ENCODE peak calls at places on chromosomes 4 and X, in eight cellular contexts. M is lower leg skin; U is hypothalamus; B is esophagus muscularis mucosa; N is Right ventricle myocardium superior; W is hepatocyte; P is activated CD4-positive, alpha-beta T cell treated with anti-CD3 and anti-CD28 coated beads, Interleukin-2, amount 50 U/mL, for 1 hour; X is CD8-positive, alpha-beta T cell. T is an unnamed sample.

GRCh38 chr4:6695660-6696581 is 2.2 kb downstream of the S100P start:
- DNase-seq in X (no peak), W (peak), U (no peak), M (no peak), P (peak), B (no peak), N (no peak), T (no peak)

GRCh38 chr4:90025248-90025647 is 101.9 kb upstream of the CCSER1 start:
- DNase-seq in B (no peak), N (no peak), U (no peak), M (no peak), W (peak), P (no peak), X (no peak), T (no peak)

GRCh38 chrX:115344885-115345653 is 55.6 kb downstream of the LUZP4 start:
- DNase-seq in X (no peak), P (no peak), U (peak), N (peak), B (peak), M (peak), W (peak), T (peak)

GRCh38 chr4:184747034-184747830 is 13.3 kb upstream of the CENPU start:
- DNase-seq in W (peak), X (no peak), M (no peak), B (no peak), U (no peak), N (no peak), P (no peak), T (peak)

GRCh38 chr4:24659241-24659961 is 75.0 kb upstream of the DHX15 start:
- DNase-seq in W (no peak), X (no peak), B (no peak), N (no peak), P (no peak), M (no peak), U (no peak), T (no peak)

GRCh38 chr4:73707918-73708577 is 32.3 kb upstream of the CXCL8 start:
- DNase-seq in B (no peak), X (no peak), N (peak), P (no peak), M (peak), U (no peak), W (peak), T (peak)

GRCh38 chr4:75745721-75746199 is 21.4 kb downstream of the USO1 start:
- DNase-seq in W (no peak), N (no peak), B (no peak), X (no peak), U (no peak), P (no peak), M (no peak), T (no peak)

GRCh38 chr4:137524642-137525384 is 7.5 kb downstream of the PCDH18 start:
- DNase-seq in N (no peak), M (no peak), W (no peak), X (no peak), U (no peak), P (no peak), B (no peak), T (no peak)

GRCh38 chrX:131907488-131908314 is 115.4 kb upstream of the STK26 start:
- DNase-seq in N (no peak), B (no peak), W (no peak), X (no peak), M (no peak), P (no peak), U (no peak), T (no peak)

GRCh38 chrX:107677501-107677901 is 49.2 kb downstream of the PRPS1 start:
- DNase-seq in N (no peak), X (no peak), P (no peak), W (no peak), B (no peak), U (no peak), M (no peak), T (no peak)

GRCh38 chrX:107684956-107685385 is 56.7 kb downstream of the PRPS1 start:
- DNase-seq in U (no peak), B (peak), P (no peak), M (peak), X (no peak), W (peak), N (peak), T (peak)

GRCh38 chr4:155854597-155855226 is 11.4 kb downstream of the ASIC5 start:
- DNase-seq in B (no peak), P (no peak), M (no peak), W (peak), N (no peak), X (no peak), U (no peak), T (no peak)

GRCh38 chr4:81137446-81137845 is 77.6 kb downstream of the PRKG2 start:
- DNase-seq in U (no peak), B (no peak), X (no peak), P (no peak), W (no peak), N (no peak), M (no peak), T (no peak)

GRCh38 chr4:6854098-6854744 is 55.4 kb upstream of the TBC1D14 start:
- DNase-seq in X (no peak), P (no peak), N (no peak), B (no peak), M (no peak), W (no peak), U (no peak), T (no peak)

GRCh38 chr4:186728631-186729271 is 5.1 kb upstream of the FAT1 start:
- DNase-seq in X (no peak), M (no peak), U (no peak), B (peak), N (no peak), P (no peak), W (no peak), T (no peak)

GRCh38 chr4:94833394-94833793 is 75.6 kb downstream of the BMPR1B start:
- DNase-seq in N (no peak), P (no peak), X (no peak), B (no peak), M (no peak), W (no peak), U (no peak), T (no peak)

GRCh38 chr4:3766791-3767561 is 791 bp downstream of the ADRA2C start:
- DNase-seq in U (no peak), W (peak), P (no peak), M (no peak), B (no peak), X (no peak), N (no peak), T (no peak)

GRCh38 chr4:159290321-159291030 is 187.6 kb downstream of the RAPGEF2 start:
- DNase-seq in U (no peak), N (no peak), X (no peak), B (no peak), W (no peak), P (no peak), M (no peak), T (no peak)

GRCh38 chr4:83974111-83974789 is 438.3 kb downstream of the GPAT3 start:
- DNase-seq in N (no peak), U (no peak), M (no peak), W (no peak), X (no peak), B (no peak), P (no peak), T (no peak)

T was measured in lower lobe of right lung.